ENCODE peak calls at places on chromosomes 12 and 14, in five cellular contexts. M, A, Q, F and E are unnamed samples.

GRCh38 chr12:14962797-14963196 is 1.4 kb upstream of the ARHGDIB start:
- DNase-seq in M (no peak), A (no peak), Q (no peak), F (no peak), E (no peak)

GRCh38 chr14:103533137-103533998 is 4.4 kb downstream of the TRMT61A start:
- DNase-seq in M (no peak), A (no peak), Q (no peak), F (no peak), E (no peak)

GRCh38 chr12:118357327-118358007 is 15.2 kb downstream of the TAOK3 start:
- DNase-seq in M (peak), A (no peak), Q (no peak), F (no peak), E (peak)

GRCh38 chr14:94120667-94121335 is 8.6 kb downstream of the IFI27L2 start:
- DNase-seq in M (no peak), A (no peak), Q (no peak), F (no peak), E (no peak)

GRCh38 chr14:92475451-92476187 is 38.0 kb upstream of the RIN3 start:
- DNase-seq in M (no peak), A (peak), Q (peak), F (no peak), E (no peak)

GRCh38 chr14:104650057-104650980 is 39.1 kb upstream of the INF2 start:
- DNase-seq in M (no peak), A (peak), Q (peak), F (peak), E (peak)

GRCh38 chr12:89247962-89248361 is 104.3 kb downstream of the DUSP6 start:
- DNase-seq in M (no peak), A (no peak), Q (no peak), F (no peak), E (no peak)

GRCh38 chr12:106672308-106673085 is 89.7 kb downstream of the RFX4 start:
- DNase-seq in M (no peak), A (no peak), Q (peak), F (no peak), E (no peak)

GRCh38 chr12:57124259-57124877 is 3.9 kb upstream of the LRP1 start:
- DNase-seq in M (no peak), A (peak), Q (peak), F (peak), E (peak)

GRCh38 chr12:104603545-104603973 is 146.8 kb downstream of the CHST11 start:
- DNase-seq in M (no peak), A (no peak), Q (no peak), F (no peak), E (no peak)

GRCh38 chr12:26821212-26821701 is 11.7 kb downstream of the ITPR2 start:
- DNase-seq in M (no peak), A (no peak), Q (no peak), F (no peak), E (no peak)

GRCh38 chr14:102893452-102893851 is 29.0 kb upstream of the AMN start:
- DNase-seq in M (peak), A (no peak), Q (no peak), F (no peak), E (no peak)

GRCh38 chr12:23895792-23896218 is 53.7 kb downstream of the SOX5 start:
- DNase-seq in M (no peak), A (no peak), Q (peak), F (no peak), E (no peak)

GRCh38 chr12:51593539-51593938 is 2.5 kb downstream of the SCN8A start:
- DNase-seq in M (no peak), A (peak), Q (no peak), F (no peak), E (no peak)

GRCh38 chr12:94875525-94875924 is 128.0 kb downstream of the NDUFA12 start:
- DNase-seq in M (peak), A (peak), Q (no peak), F (no peak), E (peak)

GRCh38 chr14:62031504-62031903 is 269.3 kb downstream of the SNAPC1 start:
- DNase-seq in M (no peak), A (no peak), Q (no peak), F (no peak), E (no peak)

GRCh38 chr12:104054681-104055346 is 4.8 kb upstream of the GLT8D2 start:
- DNase-seq in M (no peak), A (no peak), Q (peak), F (no peak), E (no peak)

GRCh38 chr14:22391908-22392307 is 197.1 kb downstream of the DAD1 start:
- DNase-seq in M (peak), A (peak), Q (no peak), F (no peak), E (peak)

GRCh38 chr12:112354399-112354798 is 27.8 kb downstream of the HECTD4 start:
- DNase-seq in M (no peak), A (no peak), Q (no peak), F (no peak), E (no peak)

GRCh38 chr14:105500036-105500725 is 9.1 kb downstream of the TEDC1 start:
- DNase-seq in M (no peak), A (no peak), Q (no peak), F (peak), E (peak)

GRCh38 chr14:97120204-97121120 is 323.3 kb downstream of the VRK1 start:
- DNase-seq in M (peak), A (no peak), Q (no peak), F (no peak), E (no peak)

GRCh38 chr14:104546021-104546491 is 33.5 kb upstream of the C14orf180 start:
- DNase-seq in M (no peak), A (no peak), Q (peak), F (no peak), E (no peak)

GRCh38 chr12:6229224-6229748 is 29.1 kb downstream of the CD9 start:
- DNase-seq in M (no peak), A (no peak), Q (no peak), F (no peak), E (no peak)

GRCh38 chr14:46951103-46951502 is 299.5 kb upstream of the RPL10L start:
- DNase-seq in M (no peak), A (no peak), Q (no peak), F (no peak), E (no peak)

GRCh38 chr12:102769323-102769916 is 147.6 kb downstream of the PAH start:
- DNase-seq in M (peak), A (peak), Q (peak), F (peak), E (peak)

GRCh38 chr12:19833775-19834501 is 394.6 kb downstream of the AEBP2 start:
- DNase-seq in M (no peak), A (no peak), Q (no peak), F (no peak), E (no peak)

GRCh38 chr12:48105321-48105866 is 485 bp downstream of the SENP1 start:
- DNase-seq in M (peak), A (no peak), Q (no peak), F (peak), E (peak)

GRCh38 chr14:22088614-22089359 is 415.2 kb upstream of the OR4E1 start:
- DNase-seq in M (no peak), A (no peak), Q (no peak), F (no peak), E (no peak)

GRCh38 chr12:95224202-95225170 is 6.9 kb downstream of the VEZT start:
- DNase-seq in M (no peak), A (no peak), Q (no peak), F (no peak), E (no peak)

GRCh38 chr12:131674373-131674772 is 36.5 kb upstream of the SFSWAP start:
- DNase-seq in M (no peak), A (no peak), Q (no peak), F (no peak), E (no peak)

GRCh38 chr12:68623984-68624383 is 13.3 kb downstream of the RAP1B start:
- DNase-seq in M (no peak), A (no peak), Q (no peak), F (no peak), E (no peak)

GRCh38 chr12:114681149-114681849 is 2.7 kb downstream of the TBX3 start:
- DNase-seq in M (no peak), A (no peak), Q (no peak), F (no peak), E (no peak)

GRCh38 chr14:24639905-24640304 is 5.9 kb upstream of the GZMB start:
- DNase-seq in M (no peak), A (no peak), Q (no peak), F (no peak), E (no peak)

GRCh38 chr12:6532051-6532926 is 2.0 kb upstream of the GAPDH start:
- DNase-seq in M (no peak), A (peak), Q (peak), F (peak), E (peak)

GRCh38 chr12:26789731-26790644 is 43.0 kb downstream of the ITPR2 start:
- DNase-seq in M (no peak), A (no peak), Q (no peak), F (no peak), E (no peak)

GRCh38 chr12:47271800-47272230 is 192.1 kb upstream of the AMIGO2 start:
- DNase-seq in M (no peak), A (no peak), Q (no peak), F (no peak), E (no peak)

GRCh38 chr14:103879570-103880333 is 32.4 kb upstream of the PPP1R13B start:
- DNase-seq in M (no peak), A (peak), Q (peak), F (no peak), E (no peak)

GRCh38 chr14:47442206-47442605 is 233.2 kb downstream of the MDGA2 start:
- DNase-seq in M (no peak), A (peak), Q (no peak), F (no peak), E (no peak)

GRCh38 chr12:131908082-131908715 is 13.8 kb downstream of the ULK1 start:
- DNase-seq in M (no peak), A (no peak), Q (no peak), F (no peak), E (no peak)

DNA sequence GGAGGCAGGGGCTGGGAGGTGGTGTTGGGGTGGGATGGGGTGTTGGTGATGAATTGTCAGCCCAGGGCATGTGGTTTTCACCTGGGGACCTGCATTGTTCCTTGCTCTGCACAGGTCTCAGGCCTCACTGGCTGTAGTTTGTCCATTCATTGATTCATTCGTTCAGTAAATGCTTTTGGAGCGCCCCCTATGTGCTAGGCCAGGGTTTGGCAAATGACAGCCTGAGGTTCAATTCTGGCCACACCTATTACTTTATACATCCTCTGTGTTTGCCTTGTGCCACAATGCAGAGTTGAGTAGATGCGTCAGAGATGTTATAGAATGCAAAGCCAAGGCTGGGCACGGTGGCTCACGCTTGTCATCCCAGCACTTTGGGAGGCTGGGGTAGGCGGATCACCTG is 4.7 kb downstream of the ADCK1 start:
- DNase-seq in M (no peak), A (peak), Q (peak), F (no peak), E (no peak)
- TF ChIP-seq TAF1 in M (no peak), A (no peak), Q (no peak), F (no peak), E (no peak)

DNA sequence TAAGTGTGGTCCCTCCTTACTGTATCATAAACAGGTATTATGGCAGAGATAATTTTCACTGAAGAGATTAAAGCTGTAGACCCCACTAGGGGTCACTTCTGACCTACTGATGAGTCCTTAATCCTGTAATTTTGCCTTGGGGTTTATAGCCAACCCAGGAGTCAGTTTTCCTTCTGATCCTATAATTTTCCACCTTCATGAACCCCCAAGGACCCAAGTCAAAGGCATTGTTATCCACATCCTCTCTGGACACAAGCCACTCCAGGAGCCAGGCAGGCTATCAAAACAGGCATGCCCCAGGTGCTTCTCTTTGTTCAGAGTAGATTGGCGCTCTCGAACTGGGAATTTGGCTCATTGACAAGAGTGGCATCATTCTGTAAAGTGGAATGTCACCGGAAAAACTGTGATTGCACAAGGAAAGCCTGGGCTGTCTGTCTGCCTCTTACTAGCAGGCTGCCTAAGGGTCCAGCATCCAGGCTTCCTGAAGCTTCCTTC is 1523.3 kb upstream of the FLRT2 start:
- DNase-seq in M (no peak), A (no peak), Q (no peak), F (no peak), E (no peak)
- TF ChIP-seq POLR2AphosphoS5 in M (no peak), A (no peak), Q (no peak), F (no peak), E (no peak)

GRCh38 chr12:109998904-109999648 is at the start of gene ANKRD13A:
- DNase-seq in M (peak), A (peak), Q (peak), F (peak), E (peak)
- TF ChIP-seq POLR2A in M (peak), A (peak), Q (no peak), F (peak), E (peak)

GRCh38 chr12:91958816-91959215 is 186.8 kb downstream of the BTG1 start:
- DNase-seq in M (no peak), A (no peak), Q (no peak), F (no peak), E (no peak)
- TF ChIP-seq TAF1 in M (no peak), A (no peak), Q (no peak), F (no peak), E (no peak)

DNA sequence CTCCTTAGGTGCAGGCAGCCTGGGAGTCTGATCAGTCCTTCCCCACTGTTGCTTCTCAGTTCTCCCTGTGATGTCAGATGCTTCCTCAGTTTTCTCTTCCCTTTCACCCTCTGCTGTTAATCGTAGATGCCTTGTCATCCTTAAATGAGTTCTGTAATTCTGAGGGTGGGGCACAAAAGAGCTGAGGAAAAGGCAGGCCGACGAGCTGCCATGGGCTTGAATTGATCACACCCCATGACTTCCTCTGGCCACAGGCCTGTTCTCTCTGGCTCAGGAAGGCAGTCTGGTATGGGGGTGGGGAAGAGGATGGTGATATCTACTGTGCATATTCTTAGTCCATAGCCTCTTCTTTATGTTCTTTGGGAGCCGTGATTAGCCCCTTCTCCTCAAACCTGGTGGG is 5.2 kb upstream of the AP1G2 start:
- DNase-seq in M (no peak), A (peak), Q (no peak), F (no peak), E (no peak)
- TF ChIP-seq POLR2AphosphoS5 in M (no peak), A (no peak), Q (no peak), F (no peak), E (no peak)

GRCh38 chr14:69152944-69153847 is at the start of gene DCAF5:
- DNase-seq in M (peak), A (peak), Q (peak), F (peak), E (peak)

GRCh38 chr14:69156224-69156623 is 3.3 kb upstream of the DCAF5 start:
- DNase-seq in M (no peak), A (no peak), Q (no peak), F (no peak), E (no peak)

GRCh38 chr14:69153848-69154208 is 909 bp upstream of the DCAF5 start:
- DNase-seq in M (no peak), A (peak), Q (no peak), F (no peak), E (no peak)

GRCh38 chr14:69152181-69152943 is 557 bp downstream of the DCAF5 start:
- DNase-seq in M (no peak), A (peak), Q (peak), F (peak), E (no peak)

GRCh38 chr14:69154779-69155178 is 1.9 kb upstream of the DCAF5 start:
- DNase-seq in M (no peak), A (peak), Q (no peak), F (no peak), E (no peak)
- TF ChIP-seq POLR2A in M (no peak), A (no peak), Q (no peak), F (no peak), E (no peak)